ENCODE peak calls at places on chromosomes 1 and 21, in five cellular contexts. G is HTR-8/SVneo; U is activated naive CD8-positive, alpha-beta T cell treated with anti-CD3 and anti-CD28 coated beads, Interleukin-2, amount 50 U/mL, for 16 hours; R is substantia nigra; I is T47D. A is an unnamed sample.

GRCh38 chr1:3359346-3360157 is 94.9 kb upstream of the ARHGEF16 start:
- DNase-seq in R (no peak), U (no peak), I (no peak), G (no peak), A (peak; percentile 80)

GRCh38 chr1:16972210-16972916 is 8.1 kb downstream of the MFAP2 start:
- DNase-seq in G (no peak), U (no peak), I (no peak), R (no peak), A (no peak)

GRCh38 chr1:11248169-11248568 is 14.2 kb downstream of the MTOR start:
- DNase-seq in I (no peak), U (no peak), R (no peak), G (no peak), A (no peak)

GRCh38 chr1:59699227-59699847 is 115.4 kb upstream of the HOOK1 start:
- DNase-seq in U (no peak), G (peak; percentile 22), I (peak; percentile 14), R (no peak), A (no peak)

GRCh38 chr1:113531321-113531720 is 141.0 kb downstream of the MAGI3 start:
- DNase-seq in R (no peak), U (no peak), G (no peak), I (no peak), A (no peak)

GRCh38 chr1:115077984-115078330 is 11.3 kb downstream of the TSPAN2 start:
- DNase-seq in R (no peak), I (no peak), G (no peak), U (no peak), A (no peak)

GRCh38 chr1:83530506-83530905 is 468.4 kb downstream of the TTLL7 start:
- DNase-seq in R (no peak), U (no peak), I (no peak), G (no peak), A (no peak)

GRCh38 chr1:218480137-218480536 is 135.0 kb downstream of the TGFB2 start:
- DNase-seq in G (peak; percentile 65), R (no peak), U (no peak), I (no peak), A (no peak)

GRCh38 chr1:207811920-207812720 is 60.3 kb downstream of the CD46 start:
- DNase-seq in G (peak; percentile 61), I (peak; percentile 90), R (peak; percentile 82), U (no peak), A (peak; percentile 76)

GRCh38 chr1:223256034-223256433 is 107.9 kb downstream of the SUSD4 start:
- DNase-seq in I (no peak), R (no peak), G (no peak), U (no peak), A (no peak)

GRCh38 chr1:40848530-40849189 is 13.5 kb downstream of the CITED4 start:
- DNase-seq in G (peak; percentile 63), R (peak; percentile 38), I (peak; percentile 31), U (no peak), A (peak; percentile 77)

GRCh38 chr1:240599299-240599698 is 12.7 kb downstream of the GREM2 start:
- DNase-seq in R (no peak), G (no peak), I (no peak), U (no peak), A (no peak)

GRCh38 chr1:239707615-239708014 is 321.2 kb downstream of the CHRM3 start:
- DNase-seq in I (no peak), R (no peak), U (no peak), G (no peak), A (no peak)

GRCh38 chr1:151175910-151176309 is at the start of gene TMOD4:
- DNase-seq in I (no peak), G (no peak), U (no peak), R (no peak), A (no peak)

GRCh38 chr1:71850936-71851335 is 431.4 kb downstream of the NEGR1 start:
- DNase-seq in G (no peak), U (no peak), I (no peak), R (no peak), A (no peak)

GRCh38 chr1:61269648-61270047 is 187.3 kb downstream of the NFIA start:
- DNase-seq in G (no peak), R (no peak), I (no peak), U (no peak), A (no peak)

GRCh38 chr1:56894014-56894413 is 39.4 kb downstream of the C8A start:
- DNase-seq in U (no peak), I (no peak), G (no peak), R (no peak), A (no peak)

GRCh38 chr1:232422098-232422497 is 207.8 kb downstream of the SIPA1L2 start:
- DNase-seq in R (no peak), U (no peak), G (no peak), I (no peak), A (no peak)

GRCh38 chr21:41425954-41426655 is at the start of gene MX1:
- DNase-seq in I (peak; percentile 64), R (peak; percentile 35), U (peak; percentile 70), G (no peak), A (peak; percentile 70)

GRCh38 chr21:33384851-33385331 is 18.3 kb upstream of the IFNGR2 start:
- DNase-seq in I (no peak), R (no peak), U (no peak), G (no peak), A (no peak)

GRCh38 chr1:210475806-210476205 is 147.1 kb downstream of the HHAT start:
- DNase-seq in R (no peak), I (no peak), G (no peak), U (no peak), A (no peak)

GRCh38 chr1:229390130-229390529 is 43.8 kb downstream of the ACTA1 start:
- DNase-seq in R (no peak), U (no peak), G (no peak), I (no peak), A (no peak)

GRCh38 chr1:155648207-155649147 is 38.5 kb downstream of the MSTO1 start:
- DNase-seq in I (peak; percentile 36), U (no peak), G (peak; percentile 51), R (no peak), A (peak; percentile 56)

GRCh38 chr1:233038581-233038980 is 88.2 kb downstream of the NTPCR start:
- DNase-seq in G (no peak), U (no peak), R (no peak), I (no peak), A (no peak)

GRCh38 chr1:226281058-226281457 is 27.9 kb downstream of the LIN9 start:
- DNase-seq in G (no peak), I (no peak), U (no peak), R (no peak), A (no peak)

GRCh38 chr1:37360011-37360410 is 114.4 kb upstream of the ZC3H12A start:
- DNase-seq in R (no peak), I (no peak), U (no peak), G (no peak), A (no peak)

GRCh38 chr1:226603030-226603960 is 54.7 kb downstream of the STUM start:
- DNase-seq in G (no peak), U (no peak), R (peak; percentile 45), I (no peak), A (peak; percentile 74)

GRCh38 chr1:221431068-221431651 is 310.7 kb downstream of the DUSP10 start:
- DNase-seq in U (no peak), I (no peak), G (no peak), R (no peak), A (no peak)

GRCh38 chr1:244435562-244436205 is 16.0 kb downstream of the ADSS2 start:
- DNase-seq in U (no peak), G (no peak), R (no peak), I (no peak), A (no peak)

A was measured in prostate gland.